ENCODE peak calls at places on chromosomes 16 and 17, in ten cellular contexts. U is ascending aorta, V is Peyer's patch, B is right lobe of liver, W is heart right ventricle, G is upper lobe of right lung, Z is heart left ventricle, P is fibroblast of lung, C is IMR-90, L is GM12865. H is an unnamed sample.

GRCh38 chr17:82050761-82051641 is 610 bp downstream of the RFNG start:
- DNase-seq in C (no peak), P (no peak), L (no peak), B (peak), V (no peak), W (no peak), U (no peak), Z (no peak), G (no peak), H (no peak)

GRCh38 chr17:80859004-80859941 is 132.4 kb upstream of the CHMP6 start:
- DNase-seq in Z (peak), C (peak), U (peak), B (peak), W (peak), V (peak), G (no peak), L (no peak), P (peak), H (peak)

GRCh38 chr17:79036609-79037008 is 12.6 kb downstream of the C1QTNF1 start:
- DNase-seq in L (no peak), U (peak), W (no peak), B (no peak), G (no peak), Z (no peak), V (no peak), P (peak), C (peak), H (peak)

GRCh38 chr17:27453466-27453865 is 2.8 kb upstream of the KSR1 start:
- DNase-seq in W (no peak), Z (no peak), V (no peak), C (peak), B (no peak), U (no peak), G (no peak), L (no peak), P (no peak), H (no peak)

GRCh38 chr16:64910351-64910750 is 211.5 kb downstream of the CDH11 start:
- DNase-seq in L (no peak), G (no peak), B (no peak), P (peak), Z (peak), U (peak), W (peak), C (peak), V (no peak), H (no peak)

GRCh38 chr17:77727216-77727615 is 231.3 kb upstream of the TNRC6C start:
- DNase-seq in V (no peak), U (no peak), L (no peak), B (no peak), W (no peak), Z (no peak), P (no peak), G (no peak), C (no peak), H (no peak)

GRCh38 chr17:10352866-10353265 is 19.9 kb downstream of the MYH13 start:
- DNase-seq in P (no peak), L (peak), C (no peak), B (no peak), V (no peak), W (no peak), G (no peak), Z (no peak), U (no peak), H (no peak)

GRCh38 chr16:89737341-89738071 is 16.2 kb downstream of the ZNF276 start:
- DNase-seq in W (no peak), Z (no peak), V (no peak), C (no peak), B (no peak), U (no peak), G (no peak), L (no peak), P (no peak), H (no peak)

GRCh38 chr16:78211200-78211599 is 111.7 kb downstream of the WWOX start:
- DNase-seq in W (no peak), V (no peak), P (no peak), Z (no peak), L (no peak), B (no peak), G (no peak), C (no peak), U (no peak), H (no peak)

GRCh38 chr16:30721606-30722005 is 22.6 kb downstream of the SRCAP start:
- DNase-seq in P (no peak), V (no peak), C (peak), G (no peak), U (no peak), B (no peak), Z (no peak), L (no peak), W (no peak), H (no peak)

GRCh38 chr17:32256695-32257013 is 9.0 kb upstream of the RHBDL3 start:
- DNase-seq in B (no peak), C (no peak), L (peak), P (no peak), Z (no peak), W (no peak), V (no peak), G (no peak), U (no peak), H (no peak)

GRCh38 chr17:53722407-53722806 is 100.3 kb upstream of the KIF2B start:
- DNase-seq in L (no peak), C (peak), W (no peak), U (no peak), P (peak), G (no peak), B (no peak), V (no peak), Z (no peak), H (peak)

DNA sequence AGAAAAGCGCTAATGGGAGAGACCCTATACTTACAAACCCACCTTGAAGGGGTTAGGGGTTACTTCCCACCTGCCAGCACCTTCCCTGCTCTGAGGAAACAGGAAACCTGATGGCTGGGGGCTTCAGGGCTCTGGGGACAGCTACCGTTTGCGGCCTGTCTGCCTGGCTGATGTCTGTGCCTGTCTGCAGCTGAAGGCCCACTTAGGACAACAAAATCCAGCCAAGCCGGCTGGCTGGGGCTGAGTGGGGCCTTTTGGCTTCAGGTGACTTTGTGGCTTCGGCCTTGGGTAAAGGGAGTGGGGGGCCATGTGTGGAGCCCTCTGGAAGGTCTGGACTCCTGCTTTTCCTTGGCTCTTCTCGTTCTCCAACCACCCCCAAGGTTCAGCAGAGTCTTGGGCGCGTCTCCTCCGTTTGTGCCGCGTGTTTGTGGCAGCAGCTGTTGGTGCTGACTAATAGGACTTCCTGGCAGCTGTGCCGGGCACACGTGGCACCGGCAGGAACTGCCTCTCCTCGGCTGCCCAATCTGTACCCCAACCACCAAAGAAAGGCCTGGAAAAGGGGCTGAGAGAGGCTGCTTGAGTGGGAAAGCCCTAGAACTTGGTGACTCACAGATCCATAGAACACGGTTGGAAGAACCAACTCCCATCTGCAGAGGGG is 186.7 kb downstream of the MSI2 start:
- DNase-seq in G (no peak), V (no peak), P (peak), W (no peak), L (peak), B (no peak), C (no peak), U (peak), Z (peak), H (no peak)
- H3K4me3 ChIP-seq in G (no peak), V (no peak), P (no peak), W (no peak), L (no peak), B (no peak), C (no peak), U (no peak), Z (no peak), H (no peak)

GRCh38 chr16:19502395-19503131 is 19.3 kb downstream of the GDE1 start:
- DNase-seq in V (no peak), B (peak), W (peak), P (peak), G (no peak), U (peak), Z (peak), L (peak), C (peak), H (no peak)
- TF ChIP-seq CTCF in V (peak), B (peak), W (peak), P (peak), G (peak), U (peak), Z (peak), L (peak), C (peak), H (peak)

DNA sequence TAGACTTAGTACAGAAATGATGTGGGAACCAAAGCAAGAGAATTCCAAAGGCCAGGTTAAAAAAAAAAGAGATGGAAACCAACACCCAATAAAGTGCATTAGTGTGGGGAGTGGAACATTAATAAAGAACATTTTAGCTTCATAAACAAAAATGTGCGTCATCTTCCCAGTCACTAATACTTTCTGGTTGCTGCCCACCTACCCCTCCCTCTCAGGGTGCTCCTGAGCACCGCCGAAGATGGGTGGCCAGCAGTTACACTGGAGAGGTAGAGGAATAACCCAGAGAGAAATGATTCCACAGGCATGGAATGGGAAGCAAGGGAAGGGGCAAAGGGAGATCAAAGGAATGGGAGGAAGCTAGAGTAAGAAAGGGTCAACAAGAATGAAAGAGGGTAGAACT is 6.0 kb upstream of the CHD3 start:
- DNase-seq in G (no peak), Z (no peak), C (no peak), U (no peak), V (no peak), L (no peak), B (no peak), W (no peak), P (peak), H (no peak)
- H3K4me3 ChIP-seq in G (no peak), Z (no peak), C (no peak), U (no peak), V (no peak), L (no peak), B (no peak), W (no peak), P (no peak), H (no peak)

GRCh38 chr16:70805380-70805779 is 4.4 kb upstream of the VAC14 start:
- DNase-seq in U (no peak), G (no peak), C (peak), Z (no peak), W (no peak), B (no peak), P (no peak), L (no peak), V (no peak), H (no peak)

GRCh38 chr16:70809392-70810060 is 8.6 kb upstream of the VAC14 start:
- DNase-seq in W (no peak), Z (no peak), L (peak), C (no peak), U (no peak), B (no peak), V (no peak), G (no peak), P (no peak), H (no peak)

GRCh38 chr16:70804729-70805169 is 3.8 kb upstream of the VAC14 start:
- DNase-seq in P (no peak), U (no peak), B (no peak), Z (no peak), W (no peak), C (no peak), V (no peak), L (no peak), G (no peak), H (no peak)

GRCh38 chr16:70805787-70806186 is 4.8 kb upstream of the VAC14 start:
- DNase-seq in G (no peak), W (no peak), V (no peak), L (no peak), B (no peak), P (peak), Z (no peak), U (no peak), C (peak), H (no peak)

DNA sequence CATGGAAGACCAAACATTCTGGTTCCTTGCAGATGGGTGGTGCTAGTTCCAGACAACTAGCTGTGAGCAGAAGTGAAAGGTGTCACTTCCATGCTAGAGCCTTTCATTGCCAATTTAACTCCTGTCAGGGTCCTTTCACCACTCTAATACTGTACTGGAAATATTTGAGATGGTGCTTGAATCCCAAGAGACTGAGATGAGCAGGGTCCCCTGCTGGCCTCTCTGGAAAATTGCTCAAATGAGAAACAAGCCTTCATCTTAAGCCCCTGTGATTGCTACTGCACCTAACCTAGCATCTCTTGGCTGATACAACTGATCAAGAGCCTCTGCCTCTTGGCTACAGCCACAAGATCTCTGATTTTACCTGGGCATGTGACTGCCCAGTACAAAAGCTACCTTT is 7.4 kb upstream of the VAC14 start:
- DNase-seq in U (no peak), L (no peak), V (no peak), W (no peak), C (no peak), G (no peak), Z (no peak), B (no peak), P (no peak), H (no peak)
- TF ChIP-seq CTCF in U (no peak), L (no peak), V (no peak), W (no peak), C (no peak), G (peak), Z (no peak), B (no peak), P (peak), H (peak)

DNA sequence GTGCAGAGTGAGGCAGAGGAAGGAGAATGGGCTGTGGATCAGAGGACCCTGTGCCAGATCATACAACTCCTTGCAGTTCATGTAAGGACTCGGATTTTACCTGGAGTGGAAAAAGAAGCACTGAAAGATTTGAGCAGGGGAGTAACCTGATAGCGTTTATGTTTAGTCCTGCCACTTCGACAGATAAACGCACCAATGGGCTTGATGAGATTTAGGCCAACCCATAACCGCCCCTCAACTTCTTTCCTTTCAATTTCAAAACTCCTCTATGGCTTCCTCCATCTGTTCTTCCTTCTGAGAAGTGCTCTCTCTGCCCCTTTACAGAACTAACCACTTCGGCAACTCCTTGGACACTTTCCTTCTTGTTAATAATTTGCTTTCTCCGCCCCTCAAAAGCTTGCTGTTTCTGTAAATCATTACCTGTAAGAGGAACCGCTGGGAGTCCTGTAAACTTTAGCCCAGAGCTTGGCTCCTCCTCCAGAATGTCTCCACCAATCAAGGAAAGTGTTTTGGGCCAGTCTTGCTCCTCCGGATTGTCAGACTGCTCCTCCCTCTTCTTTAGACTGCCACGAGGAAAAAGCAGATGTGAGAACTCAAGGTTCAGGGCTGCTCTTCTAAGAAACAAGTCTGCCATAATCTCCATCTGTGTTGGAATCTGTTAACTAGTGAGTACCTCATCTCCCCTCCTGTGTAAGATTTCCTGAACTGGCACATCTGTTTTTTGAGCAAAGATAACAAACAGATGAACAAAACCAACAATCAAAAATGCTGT is at the start of gene ACSM3:
- DNase-seq in Z (peak), V (peak), L (peak), C (peak), P (peak), G (peak), W (peak), U (peak), B (no peak), H (peak)
- H3K4me3 ChIP-seq in Z (peak), V (peak), L (peak), C (peak), P (peak), G (peak), W (no peak), U (peak), B (peak), H (peak)

GRCh38 chr17:21127508-21128077 is 829 bp downstream of the DHRS7B start:
- DNase-seq in P (peak), U (no peak), G (no peak), L (no peak), V (no peak), W (no peak), Z (no peak), C (peak), B (no peak), H (no peak)

GRCh38 chr17:21131090-21131616 is 4.4 kb downstream of the DHRS7B start:
- DNase-seq in W (no peak), Z (no peak), L (no peak), G (no peak), P (no peak), B (no peak), U (no peak), C (no peak), V (no peak), H (no peak)

GRCh38 chr17:21126645-21127507 is at the start of gene DHRS7B:
- DNase-seq in W (peak), Z (peak), L (peak), P (peak), U (peak), B (peak), V (peak), C (peak), G (peak), H (peak)

GRCh38 chr17:21132428-21132827 is 5.7 kb downstream of the DHRS7B start:
- DNase-seq in G (no peak), W (no peak), P (no peak), B (no peak), U (no peak), C (no peak), V (no peak), L (peak), Z (no peak), H (no peak)

GRCh38 chr17:21129023-21129681 is 2.4 kb downstream of the DHRS7B start:
- DNase-seq in V (no peak), U (no peak), C (peak), Z (no peak), L (no peak), W (peak), P (peak), G (no peak), B (no peak), H (no peak)
- TF ChIP-seq CTCF in V (no peak), U (peak), C (peak), Z (peak), L (peak), W (peak), P (peak), G (peak), B (peak), H (peak)